ENCODE peak calls at places on chromosome 11, in six cellular contexts. Y is right cardiac atrium, N is left cardiac atrium, O is gastroesophageal sphincter, R is activated B cell treated with CpG ODN at 0.5 μM for 24 hours, X is psoas muscle. T is an unnamed sample.

GRCh38 chr11:57377098-57377497 is 3.9 kb downstream of the PRG3 start:
- ATAC-seq in R (no peak), Y (no peak), X (no peak), N (no peak), O (no peak), T (no peak)

GRCh38 chr11:79098096-79098495 is 342.7 kb downstream of the TENM4 start:
- ATAC-seq in R (no peak), X (no peak), N (no peak), O (no peak), Y (no peak), T (no peak)

GRCh38 chr11:61743486-61744095 is 8.8 kb upstream of the MYRF start:
- ATAC-seq in N (no peak), O (no peak), R (no peak), X (no peak), Y (no peak), T (no peak)

GRCh38 chr11:3014314-3014938 is 22.3 kb upstream of the NAP1L4 start:
- ATAC-seq in R (no peak), N (no peak), O (no peak), Y (no peak), X (no peak), T (no peak)

GRCh38 chr11:93606721-93607120 is 54.8 kb upstream of the CEP295 start:
- ATAC-seq in X (no peak), R (no peak), N (no peak), Y (no peak), O (no peak), T (no peak)

GRCh38 chr11:78525720-78526119 is 48.9 kb downstream of the NARS2 start:
- ATAC-seq in N (no peak), Y (no peak), R (no peak), X (no peak), O (no peak), T (no peak)

GRCh38 chr11:112694244-112694643 is 267.0 kb upstream of the NCAM1 start:
- ATAC-seq in R (no peak), N (no peak), X (no peak), Y (no peak), O (no peak), T (no peak)

GRCh38 chr11:120245434-120245833 is 5.5 kb downstream of the POU2F3 start:
- ATAC-seq in X (no peak), N (no peak), R (no peak), O (no peak), Y (no peak), T (no peak)

GRCh38 chr11:8694137-8694536 is 11.5 kb downstream of the RPL27A start:
- ATAC-seq in Y (no peak), R (no peak), N (no peak), X (no peak), O (no peak), T (no peak)

GRCh38 chr11:680970-681369 is 14.1 kb downstream of the DEAF1 start:
- ATAC-seq in O (no peak), R (no peak), X (no peak), Y (no peak), N (no peak), T (no peak)

GRCh38 chr11:7605544-7605943 is 67.8 kb downstream of the CYB5R2 start:
- ATAC-seq in Y (peak), N (peak), R (no peak), O (no peak), X (no peak), T (no peak)

T was measured in stimulated activated memory B cell treated with anti-CD40 and anti-IgM and Interleukin-4, amounts not matched to agents 10 μg/mL and 1 μg/mL and 100 μg/mL, for 72 hours.